ENCODE peak calls at places on chromosomes 5 and 9, in ten cellular contexts. One of them, this sample, is unnamed. For H3K4me1, the result is how much of the 10 kb centered on the place peaks cover.

GRCh38 chr9:4299006-4299795 is 667 bp downstream of the GLIS3 start:
- DNase-seq in psoas muscle: peak
- DNase-seq in Panc1: no peak
- DNase-seq in ovary: peak
- DNase-seq in MM.1S: peak
- DNase-seq in CD4-positive, alpha-beta memory T cell: no peak
- DNase-seq in small intestine: peak
- DNase-seq in aorta: peak
- DNase-seq in heart right ventricle: peak
- DNase-seq in CD8-positive, alpha-beta T cell: no peak
- DNase-seq in this sample: peak

GRCh38 chr9:3457171-3457570 is 68.6 kb downstream of the RFX3 start:
- DNase-seq in aorta: no peak
- DNase-seq in CD4-positive, alpha-beta memory T cell: no peak
- DNase-seq in heart right ventricle: no peak
- DNase-seq in psoas muscle: no peak
- DNase-seq in small intestine: no peak
- DNase-seq in CD8-positive, alpha-beta T cell: no peak
- DNase-seq in MM.1S: no peak
- DNase-seq in Panc1: no peak
- DNase-seq in ovary: no peak
- DNase-seq in this sample: no peak

GRCh38 chr9:1051286-1052118 is 1.3 kb downstream of the DMRT2 start:
- DNase-seq in aorta: no peak
- DNase-seq in psoas muscle: peak
- DNase-seq in CD4-positive, alpha-beta memory T cell: no peak
- DNase-seq in heart right ventricle: no peak
- DNase-seq in small intestine: peak
- DNase-seq in MM.1S: peak
- DNase-seq in CD8-positive, alpha-beta T cell: no peak
- DNase-seq in Panc1: no peak
- DNase-seq in ovary: no peak
- DNase-seq in this sample: peak

GRCh38 chr9:98774746-98775145 is 21.6 kb downstream of the ANKS6 start:
- DNase-seq in Panc1: no peak
- DNase-seq in CD8-positive, alpha-beta T cell: no peak
- DNase-seq in heart right ventricle: no peak
- DNase-seq in ovary: no peak
- DNase-seq in MM.1S: no peak
- DNase-seq in psoas muscle: no peak
- DNase-seq in aorta: peak
- DNase-seq in small intestine: no peak
- DNase-seq in CD4-positive, alpha-beta memory T cell: no peak
- DNase-seq in this sample: peak

GRCh38 chr5:154166901-154167791 is 23.4 kb upstream of the GALNT10 start:
- DNase-seq in CD4-positive, alpha-beta memory T cell: no peak
- DNase-seq in MM.1S: no peak
- DNase-seq in CD8-positive, alpha-beta T cell: no peak
- DNase-seq in aorta: no peak
- DNase-seq in Panc1: no peak
- DNase-seq in psoas muscle: no peak
- DNase-seq in heart right ventricle: no peak
- DNase-seq in ovary: no peak
- DNase-seq in small intestine: no peak
- DNase-seq in this sample: no peak

GRCh38 chr5:94218374-94218773 is 400.0 kb downstream of the KIAA0825 start:
- DNase-seq in heart right ventricle: no peak
- DNase-seq in CD8-positive, alpha-beta T cell: no peak
- DNase-seq in ovary: no peak
- DNase-seq in small intestine: no peak
- DNase-seq in MM.1S: no peak
- DNase-seq in CD4-positive, alpha-beta memory T cell: no peak
- DNase-seq in Panc1: no peak
- DNase-seq in aorta: no peak
- DNase-seq in psoas muscle: no peak
- DNase-seq in this sample: no peak

GRCh38 chr5:137487600-137487999 is 11.5 kb downstream of the SPOCK1 start:
- DNase-seq in psoas muscle: peak
- DNase-seq in aorta: no peak
- DNase-seq in MM.1S: no peak
- DNase-seq in ovary: no peak
- DNase-seq in small intestine: no peak
- DNase-seq in Panc1: no peak
- DNase-seq in heart right ventricle: no peak
- DNase-seq in CD8-positive, alpha-beta T cell: no peak
- DNase-seq in CD4-positive, alpha-beta memory T cell: no peak
- DNase-seq in this sample: no peak

GRCh38 chr5:89034588-89034987 is 151.6 kb upstream of the MEF2C start:
- DNase-seq in CD4-positive, alpha-beta memory T cell: no peak
- DNase-seq in aorta: no peak
- DNase-seq in heart right ventricle: no peak
- DNase-seq in CD8-positive, alpha-beta T cell: no peak
- DNase-seq in small intestine: no peak
- DNase-seq in ovary: no peak
- DNase-seq in psoas muscle: no peak
- DNase-seq in Panc1: peak
- DNase-seq in MM.1S: no peak
- DNase-seq in this sample: no peak

GRCh38 chr5:10524376-10525123 is 39.3 kb upstream of the ANKRD33B start:
- DNase-seq in heart right ventricle: no peak
- DNase-seq in aorta: peak
- DNase-seq in psoas muscle: peak
- DNase-seq in ovary: no peak
- DNase-seq in CD4-positive, alpha-beta memory T cell: no peak
- DNase-seq in MM.1S: no peak
- DNase-seq in CD8-positive, alpha-beta T cell: no peak
- DNase-seq in small intestine: no peak
- DNase-seq in Panc1: no peak
- DNase-seq in this sample: no peak

GRCh38 chr5:10528827-10529226 is 35.0 kb upstream of the ANKRD33B start:
- DNase-seq in aorta: no peak
- DNase-seq in small intestine: no peak
- DNase-seq in MM.1S: no peak
- DNase-seq in CD4-positive, alpha-beta memory T cell: no peak
- DNase-seq in CD8-positive, alpha-beta T cell: no peak
- DNase-seq in heart right ventricle: no peak
- DNase-seq in Panc1: no peak
- DNase-seq in ovary: no peak
- DNase-seq in psoas muscle: no peak
- DNase-seq in this sample: no peak

GRCh38 chr5:10528056-10528816 is 35.6 kb upstream of the ANKRD33B start:
- DNase-seq in CD8-positive, alpha-beta T cell: no peak
- DNase-seq in heart right ventricle: no peak
- DNase-seq in Panc1: no peak
- DNase-seq in ovary: no peak
- DNase-seq in aorta: peak
- DNase-seq in MM.1S: no peak
- DNase-seq in small intestine: no peak
- DNase-seq in CD4-positive, alpha-beta memory T cell: no peak
- DNase-seq in psoas muscle: no peak
- DNase-seq in this sample: no peak

GRCh38 chr5:10525124-10525495 is 38.8 kb upstream of the ANKRD33B start:
- DNase-seq in CD8-positive, alpha-beta T cell: no peak
- DNase-seq in small intestine: no peak
- DNase-seq in Panc1: no peak
- DNase-seq in aorta: no peak
- DNase-seq in psoas muscle: no peak
- DNase-seq in MM.1S: no peak
- DNase-seq in heart right ventricle: no peak
- DNase-seq in ovary: no peak
- DNase-seq in CD4-positive, alpha-beta memory T cell: no peak
- DNase-seq in this sample: no peak

DNA sequence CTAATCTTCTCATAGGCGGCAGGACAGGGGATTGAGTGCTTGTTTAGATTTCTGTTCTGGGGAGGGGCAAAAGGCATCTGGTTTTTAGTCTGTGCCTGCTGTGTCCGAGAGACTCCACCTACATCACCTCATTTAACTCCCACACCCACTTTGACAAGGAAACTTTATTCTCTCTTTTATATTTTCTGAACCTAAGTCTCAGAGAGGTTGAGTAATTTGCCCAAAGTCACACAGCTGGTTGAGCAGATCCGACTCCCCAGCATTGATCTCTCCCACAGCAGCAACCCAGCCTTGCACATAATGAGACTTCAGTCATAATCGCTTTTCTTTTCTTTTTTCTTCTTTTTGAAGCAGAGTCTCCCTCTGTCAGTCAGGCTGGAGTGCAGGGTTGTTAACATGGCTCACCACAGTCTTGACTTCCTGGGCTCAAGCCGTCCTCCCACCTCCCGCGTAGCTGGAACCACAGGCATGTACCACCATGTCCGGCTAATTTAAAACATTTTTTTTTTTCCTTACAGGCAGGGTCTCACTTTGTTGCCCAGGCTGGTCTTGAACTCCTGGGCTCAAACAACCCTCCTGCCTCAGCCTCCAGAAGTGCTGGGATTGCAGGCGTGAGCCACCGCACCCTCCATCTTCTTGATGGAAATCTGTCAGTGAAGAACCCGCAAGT is 36.5 kb upstream of the ANKRD33B start:
- DNase-seq in psoas muscle: no peak
- DNase-seq in MM.1S: no peak
- DNase-seq in small intestine: no peak
- DNase-seq in Panc1: no peak
- DNase-seq in CD4-positive, alpha-beta memory T cell: no peak
- DNase-seq in CD8-positive, alpha-beta T cell: no peak
- DNase-seq in heart right ventricle: no peak
- DNase-seq in aorta: peak
- DNase-seq in ovary: no peak
- DNase-seq in this sample: no peak
- H3K4me1 ChIP-seq in psoas muscle: under half
- H3K4me1 ChIP-seq in MM.1S: under half
- H3K4me1 ChIP-seq in small intestine: under half
- H3K4me1 ChIP-seq in Panc1: under half
- H3K4me1 ChIP-seq in CD4-positive, alpha-beta memory T cell: under half
- H3K4me1 ChIP-seq in CD8-positive, alpha-beta T cell: under half
- H3K4me1 ChIP-seq in heart right ventricle: under half
- H3K4me1 ChIP-seq in aorta: under half
- H3K4me1 ChIP-seq in ovary: under half
- H3K4me1 ChIP-seq in this sample: under half

DNA sequence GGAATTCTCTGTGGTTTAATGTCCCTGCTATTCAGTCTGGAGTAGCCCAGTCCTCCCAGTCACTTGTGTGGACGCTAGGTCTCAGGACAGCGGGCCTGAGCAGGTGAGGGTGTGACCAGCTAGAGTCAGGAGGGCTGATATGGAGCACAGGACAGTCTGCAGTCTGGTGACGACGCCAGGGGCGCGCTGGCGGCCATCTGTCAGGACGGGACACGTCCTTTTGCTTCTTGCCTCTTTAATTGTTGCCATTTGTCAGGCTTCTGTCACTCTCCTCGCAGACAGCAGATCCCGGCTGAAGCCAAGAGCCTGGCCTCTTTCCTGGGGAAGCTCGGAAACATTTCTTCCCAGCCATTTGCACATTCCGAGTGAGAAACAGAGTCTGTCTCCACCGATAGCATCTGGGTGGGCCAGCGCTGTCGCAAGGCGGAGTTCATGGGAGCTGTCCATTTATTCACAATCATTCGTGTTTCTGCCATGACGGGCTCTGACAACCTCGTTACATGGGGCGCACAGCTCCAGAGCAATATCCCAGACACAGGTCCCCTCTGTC is 105.5 kb upstream of the FCN2 start:
- DNase-seq in ovary: no peak
- DNase-seq in MM.1S: no peak
- DNase-seq in CD4-positive, alpha-beta memory T cell: no peak
- DNase-seq in Panc1: no peak
- DNase-seq in small intestine: no peak
- DNase-seq in aorta: no peak
- DNase-seq in psoas muscle: no peak
- DNase-seq in heart right ventricle: no peak
- DNase-seq in CD8-positive, alpha-beta T cell: no peak
- DNase-seq in this sample: no peak
- H3K27ac ChIP-seq in ovary: no peak
- H3K27ac ChIP-seq in MM.1S: no peak
- H3K27ac ChIP-seq in CD4-positive, alpha-beta memory T cell: no peak
- H3K27ac ChIP-seq in Panc1: no peak
- H3K27ac ChIP-seq in small intestine: no peak
- H3K27ac ChIP-seq in aorta: no peak
- H3K27ac ChIP-seq in psoas muscle: no peak
- H3K27ac ChIP-seq in heart right ventricle: no peak
- H3K27ac ChIP-seq in CD8-positive, alpha-beta T cell: no peak
- H3K27ac ChIP-seq in this sample: no peak

DNA sequence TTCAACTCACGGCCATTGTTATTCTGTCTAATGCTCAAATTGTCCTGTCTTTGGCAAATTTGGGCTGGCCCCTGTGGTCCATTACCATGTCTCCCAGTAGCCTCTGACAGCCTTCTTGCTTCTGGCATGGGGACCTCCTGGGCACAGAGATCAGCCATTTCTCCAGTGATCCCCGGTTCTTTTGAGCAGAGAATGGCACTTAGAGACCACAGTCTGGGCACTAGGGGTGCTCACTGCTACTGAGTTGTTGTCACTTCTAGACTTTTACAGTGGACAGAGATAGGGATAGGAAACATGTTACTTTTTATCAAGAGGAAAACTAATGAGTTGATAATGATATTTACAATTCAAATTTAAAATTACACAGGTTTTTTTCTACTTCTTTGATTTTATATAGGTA is 47.6 kb upstream of the BARHL1 start:
- DNase-seq in CD8-positive, alpha-beta T cell: no peak
- DNase-seq in small intestine: no peak
- DNase-seq in CD4-positive, alpha-beta memory T cell: no peak
- DNase-seq in aorta: no peak
- DNase-seq in MM.1S: no peak
- DNase-seq in Panc1: no peak
- DNase-seq in heart right ventricle: no peak
- DNase-seq in ovary: no peak
- DNase-seq in psoas muscle: no peak
- DNase-seq in this sample: no peak
- H3K4me3 ChIP-seq in CD8-positive, alpha-beta T cell: no peak
- H3K4me3 ChIP-seq in small intestine: no peak
- H3K4me3 ChIP-seq in CD4-positive, alpha-beta memory T cell: no peak
- H3K4me3 ChIP-seq in aorta: no peak
- H3K4me3 ChIP-seq in MM.1S: no peak
- H3K4me3 ChIP-seq in Panc1: no peak
- H3K4me3 ChIP-seq in heart right ventricle: no peak
- H3K4me3 ChIP-seq in ovary: no peak
- H3K4me3 ChIP-seq in psoas muscle: no peak
- H3K4me3 ChIP-seq in this sample: no peak

GRCh38 chr5:139308797-139309196 is 15.3 kb downstream of the MATR3 start:
- DNase-seq in psoas muscle: no peak
- DNase-seq in CD8-positive, alpha-beta T cell: no peak
- DNase-seq in Panc1: no peak
- DNase-seq in small intestine: no peak
- DNase-seq in CD4-positive, alpha-beta memory T cell: no peak
- DNase-seq in ovary: no peak
- DNase-seq in MM.1S: no peak
- DNase-seq in aorta: no peak
- DNase-seq in heart right ventricle: no peak
- DNase-seq in this sample: no peak

GRCh38 chr5:139304391-139305324 is 11.1 kb downstream of the MATR3 start:
- DNase-seq in Panc1: no peak
- DNase-seq in heart right ventricle: no peak
- DNase-seq in CD4-positive, alpha-beta memory T cell: no peak
- DNase-seq in psoas muscle: no peak
- DNase-seq in CD8-positive, alpha-beta T cell: no peak
- DNase-seq in aorta: no peak
- DNase-seq in ovary: no peak
- DNase-seq in small intestine: no peak
- DNase-seq in MM.1S: no peak
- DNase-seq in this sample: no peak

GRCh38 chr5:139306628-139307379 is 13.3 kb downstream of the MATR3 start:
- DNase-seq in Panc1: no peak
- DNase-seq in heart right ventricle: no peak
- DNase-seq in aorta: no peak
- DNase-seq in small intestine: no peak
- DNase-seq in psoas muscle: no peak
- DNase-seq in ovary: no peak
- DNase-seq in CD8-positive, alpha-beta T cell: no peak
- DNase-seq in CD4-positive, alpha-beta memory T cell: no peak
- DNase-seq in MM.1S: no peak
- DNase-seq in this sample: no peak

GRCh38 chr5:139301766-139302499 is 8.4 kb downstream of the MATR3 start:
- DNase-seq in psoas muscle: no peak
- DNase-seq in aorta: no peak
- DNase-seq in ovary: no peak
- DNase-seq in small intestine: no peak
- DNase-seq in CD4-positive, alpha-beta memory T cell: no peak
- DNase-seq in CD8-positive, alpha-beta T cell: no peak
- DNase-seq in MM.1S: no peak
- DNase-seq in Panc1: no peak
- DNase-seq in heart right ventricle: no peak
- DNase-seq in this sample: no peak

DNA sequence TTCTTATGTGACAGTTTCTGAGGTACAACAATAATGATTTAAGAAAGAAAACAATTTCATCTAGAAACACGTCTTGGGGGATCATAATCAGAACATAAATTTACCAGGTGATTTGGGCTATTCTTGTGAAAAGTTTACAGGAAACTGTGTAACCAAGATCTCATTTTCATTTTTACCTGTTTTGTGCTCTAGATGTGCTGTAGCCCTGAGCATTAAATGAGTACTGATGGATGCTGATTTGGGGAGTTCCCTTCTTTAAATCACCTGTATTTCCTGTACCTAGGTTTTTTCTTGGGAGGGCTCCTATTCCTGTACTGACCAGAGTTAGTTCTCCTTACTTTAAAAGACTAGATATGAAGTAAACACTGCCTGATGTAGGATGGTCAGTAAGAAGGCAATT is 12.7 kb downstream of the MATR3 start:
- DNase-seq in Panc1: no peak
- DNase-seq in aorta: no peak
- DNase-seq in heart right ventricle: no peak
- DNase-seq in CD4-positive, alpha-beta memory T cell: no peak
- DNase-seq in MM.1S: peak
- DNase-seq in small intestine: no peak
- DNase-seq in ovary: no peak
- DNase-seq in psoas muscle: no peak
- DNase-seq in CD8-positive, alpha-beta T cell: no peak
- DNase-seq in this sample: no peak
- H3K4me1 ChIP-seq in Panc1: half or more
- H3K4me1 ChIP-seq in aorta: under half
- H3K4me1 ChIP-seq in heart right ventricle: half or more
- H3K4me1 ChIP-seq in CD4-positive, alpha-beta memory T cell: half or more
- H3K4me1 ChIP-seq in MM.1S: under half
- H3K4me1 ChIP-seq in small intestine: under half
- H3K4me1 ChIP-seq in ovary: under half
- H3K4me1 ChIP-seq in psoas muscle: half or more
- H3K4me1 ChIP-seq in CD8-positive, alpha-beta T cell: half or more
- H3K4me1 ChIP-seq in this sample: half or more